ENCODE peak calls at places on chromosomes 11 and 22, in four cellular contexts. A is PC-9, C is tibial nerve, V is AG09309. G is an unnamed sample.

GRCh38 chr11:8566613-8567210 is 27.3 kb downstream of the STK33 start:
- DNase-seq in A (peak), C (no peak), V (peak), G (peak)

GRCh38 chr11:78190374-78190773 is 1.7 kb downstream of the USP35 start:
- DNase-seq in A (no peak), C (no peak), V (no peak), G (no peak)

GRCh38 chr11:23181022-23181807 is 320.9 kb upstream of the CCDC179 start:
- DNase-seq in A (no peak), C (no peak), V (no peak), G (no peak)

GRCh38 chr11:1837171-1838076 is 1.4 kb upstream of the TNNI2 start:
- DNase-seq in A (no peak), C (peak), V (no peak), G (peak)

GRCh38 chr22:46219650-46220049 is 30.4 kb downstream of the CDPF1 start:
- DNase-seq in A (no peak), C (no peak), V (no peak), G (no peak)

GRCh38 chr22:46432164-46433068 is 96.9 kb downstream of the TRMU start:
- DNase-seq in A (no peak), C (no peak), V (no peak), G (no peak)

GRCh38 chr11:16779436-16779835 is 41.0 kb downstream of the C11orf58 start:
- DNase-seq in A (no peak), C (no peak), V (no peak), G (no peak)

GRCh38 chr11:119155733-119156492 is 7.1 kb downstream of the ABCG4 start:
- DNase-seq in A (no peak), C (no peak), V (no peak), G (no peak)

GRCh38 chr11:20840341-20840740 is 171.0 kb downstream of the NELL1 start:
- DNase-seq in A (no peak), C (no peak), V (no peak), G (no peak)

GRCh38 chr11:17546240-17546639 is 819 bp upstream of the OTOG start:
- DNase-seq in A (no peak), C (no peak), V (no peak), G (no peak)

GRCh38 chr11:108654994-108655631 is 9.8 kb upstream of the DDX10 start:
- DNase-seq in A (peak), C (no peak), V (no peak), G (peak)

GRCh38 chr11:74550991-74551753 is 41.2 kb upstream of the POLD3 start:
- DNase-seq in A (no peak), C (no peak), V (no peak), G (no peak)

GRCh38 chr11:68338041-68338800 is 25.8 kb downstream of the LRP5 start:
- DNase-seq in A (no peak), C (no peak), V (peak), G (peak)

GRCh38 chr11:9118277-9118676 is 26.9 kb upstream of the SCUBE2 start:
- DNase-seq in A (no peak), C (no peak), V (no peak), G (no peak)

GRCh38 chr11:2693851-2694261 is 5.9 kb downstream of the KCNQ1OT1 start:
- DNase-seq in A (no peak), C (no peak), V (no peak), G (no peak)

GRCh38 chr11:20399498-20399897 is 12.0 kb downstream of the PRMT3 start:
- DNase-seq in A (no peak), C (no peak), V (no peak), G (no peak)

GRCh38 chr11:102332611-102332994 is 14.4 kb upstream of the BIRC2 start:
- DNase-seq in A (peak), C (no peak), V (no peak), G (no peak)

GRCh38 chr11:119100246-119100959 is 1.2 kb downstream of the DPAGT1 start:
- DNase-seq in A (peak), C (no peak), V (no peak), G (peak)

GRCh38 chr11:25910090-25910489 is 421.8 kb upstream of the ANO3 start:
- DNase-seq in A (no peak), C (no peak), V (no peak), G (peak)

GRCh38 chr11:83945953-83946352 is 659.8 kb upstream of the CCDC90B start:
- DNase-seq in A (no peak), C (no peak), V (no peak), G (no peak)

GRCh38 chr11:104624021-104624420 is 274.2 kb downstream of the CASP12 start:
- DNase-seq in A (no peak), C (no peak), V (no peak), G (no peak)

GRCh38 chr22:41524809-41525449 is 19.3 kb downstream of the POLR3H start:
- DNase-seq in A (no peak), C (no peak), V (no peak), G (no peak)

GRCh38 chr22:27540247-27540646 is 261.3 kb downstream of the MN1 start:
- DNase-seq in A (no peak), C (no peak), V (no peak), G (no peak)

GRCh38 chr11:86673872-86674750 is 1.7 kb upstream of the ME3 start:
- DNase-seq in A (peak), C (no peak), V (no peak), G (no peak)
- H3K4me3 ChIP-seq in A (peak), C (no peak), V (no peak), G (no peak)

GRCh38 chr22:43088979-43089717 is at the start of gene TTLL1:
- DNase-seq in A (peak), C (peak), V (no peak), G (peak)

GRCh38 chr22:43092085-43092484 is 2.9 kb upstream of the TTLL1 start:
- DNase-seq in A (peak), C (no peak), V (no peak), G (peak)

GRCh38 chr22:43094085-43094484 is 4.9 kb upstream of the TTLL1 start:
- DNase-seq in A (peak), C (no peak), V (no peak), G (peak)

GRCh38 chr22:43088616-43088978 is 594 bp downstream of the TTLL1 start:
- DNase-seq in A (no peak), C (no peak), V (no peak), G (no peak)

GRCh38 chr22:43090130-43090789 is 1.1 kb upstream of the TTLL1 start:
- DNase-seq in A (peak), C (peak), V (peak), G (peak)
- TF ChIP-seq CTCF in A (peak), C (peak), V (peak), G (peak)

DNA sequence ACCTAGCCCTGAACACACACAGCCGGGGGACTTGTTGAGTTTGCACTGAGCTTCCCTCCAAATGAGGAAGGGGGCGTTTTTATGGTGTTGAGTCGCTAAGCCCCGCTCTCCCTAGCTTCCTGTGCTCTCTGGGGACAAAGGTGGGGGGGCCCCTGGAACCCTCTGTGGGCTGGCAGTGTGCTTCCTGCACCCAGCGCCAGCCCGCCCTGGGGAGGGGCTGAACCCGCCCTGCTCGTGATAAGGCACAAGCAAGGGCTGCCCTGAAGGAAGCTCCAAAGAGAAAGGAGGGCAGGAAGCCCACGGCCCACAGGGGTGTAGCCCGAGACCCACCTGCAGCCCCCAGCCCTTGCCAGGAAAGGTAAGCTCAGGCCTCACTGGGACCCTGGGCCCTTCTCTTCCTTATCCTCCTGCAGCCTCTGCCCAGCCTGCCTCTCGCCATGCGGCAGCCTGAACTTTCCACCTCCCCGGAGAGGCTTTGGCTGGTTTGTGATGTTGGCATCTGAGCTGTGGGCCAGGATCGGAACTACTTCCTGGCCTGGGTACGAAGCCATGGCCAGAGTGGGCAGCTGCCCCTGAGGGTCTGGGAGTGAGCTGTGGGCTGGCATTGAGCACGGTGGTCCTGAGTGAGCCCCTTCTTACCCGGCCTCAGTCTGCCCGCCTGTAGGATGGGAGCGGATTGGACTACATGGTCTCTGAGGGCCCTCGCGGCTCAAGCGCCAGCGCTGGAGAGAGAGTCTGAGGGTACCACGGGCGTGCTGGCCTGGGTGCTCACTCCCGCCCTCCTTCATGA is at the start of gene FERMT3:
- DNase-seq in A (no peak), C (peak), V (no peak), G (no peak)
- H3K4me3 ChIP-seq in A (no peak), C (peak), V (no peak), G (no peak)

GRCh38 chr11:57668467-57668890 is 565 bp downstream of the ZDHHC5 start:
- DNase-seq in A (no peak), C (no peak), V (no peak), G (peak)

GRCh38 chr11:57667065-57667714 is 724 bp upstream of the ZDHHC5 start:
- DNase-seq in A (peak), C (peak), V (peak), G (peak)

GRCh38 chr11:57663975-57664374 is 3.9 kb upstream of the ZDHHC5 start:
- DNase-seq in A (no peak), C (no peak), V (no peak), G (no peak)

GRCh38 chr11:57662893-57663292 is 5.0 kb upstream of the ZDHHC5 start:
- DNase-seq in A (peak), C (no peak), V (no peak), G (peak)

DNA sequence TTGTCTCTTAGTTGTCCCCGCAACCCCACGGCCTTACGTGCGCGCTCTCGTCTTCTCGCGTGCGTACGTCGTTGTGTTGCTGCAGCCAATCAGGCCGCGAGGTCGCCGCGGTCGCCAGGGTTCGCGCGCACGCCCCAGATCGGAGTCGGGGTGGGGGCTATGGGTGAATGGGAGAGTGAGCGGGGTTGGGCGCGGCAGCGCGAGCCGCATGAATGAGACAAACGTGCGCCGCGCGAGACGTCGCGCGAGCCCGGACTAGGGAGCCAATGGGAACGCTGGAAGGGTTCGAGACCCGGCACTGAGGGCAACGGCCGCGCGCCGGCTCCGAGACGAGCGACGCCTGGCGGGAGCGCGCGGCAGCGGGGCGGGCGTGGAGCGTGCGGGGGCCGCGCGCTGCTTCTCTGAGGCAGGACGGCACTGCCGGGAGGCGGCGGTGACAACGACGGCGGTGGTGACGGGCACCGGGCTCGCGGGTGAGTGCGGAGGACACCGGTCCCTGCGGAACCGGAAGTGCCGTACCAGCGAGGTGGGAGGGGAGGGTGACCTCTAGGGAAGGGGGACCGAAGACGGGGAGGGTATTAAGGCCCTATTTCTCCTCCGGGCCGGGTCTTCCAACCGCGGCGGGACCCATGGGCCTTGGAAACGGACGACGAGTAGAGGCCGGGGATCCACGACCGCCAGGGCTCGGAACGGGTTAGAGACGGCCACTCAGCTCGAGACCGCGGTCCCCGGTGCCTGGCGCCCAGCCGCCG is at the start of gene ZDHHC5:
- DNase-seq in A (peak), C (peak), V (peak), G (peak)
- TF ChIP-seq CTCF in A (peak), C (peak), V (peak), G (no peak)

GRCh38 chr11:406796-407650 is 7.8 kb downstream of the SIGIRR start:
- DNase-seq in A (peak), C (peak), V (no peak), G (peak)

GRCh38 chr11:407651-408080 is 7.1 kb downstream of the SIGIRR start:
- DNase-seq in A (no peak), C (no peak), V (no peak), G (no peak)

GRCh38 chr11:404551-405264 is 10.1 kb downstream of the SIGIRR start:
- DNase-seq in A (no peak), C (no peak), V (no peak), G (no peak)

GRCh38 chr11:405323-405975 is 9.3 kb downstream of the SIGIRR start:
- DNase-seq in A (no peak), C (no peak), V (no peak), G (no peak)

DNA sequence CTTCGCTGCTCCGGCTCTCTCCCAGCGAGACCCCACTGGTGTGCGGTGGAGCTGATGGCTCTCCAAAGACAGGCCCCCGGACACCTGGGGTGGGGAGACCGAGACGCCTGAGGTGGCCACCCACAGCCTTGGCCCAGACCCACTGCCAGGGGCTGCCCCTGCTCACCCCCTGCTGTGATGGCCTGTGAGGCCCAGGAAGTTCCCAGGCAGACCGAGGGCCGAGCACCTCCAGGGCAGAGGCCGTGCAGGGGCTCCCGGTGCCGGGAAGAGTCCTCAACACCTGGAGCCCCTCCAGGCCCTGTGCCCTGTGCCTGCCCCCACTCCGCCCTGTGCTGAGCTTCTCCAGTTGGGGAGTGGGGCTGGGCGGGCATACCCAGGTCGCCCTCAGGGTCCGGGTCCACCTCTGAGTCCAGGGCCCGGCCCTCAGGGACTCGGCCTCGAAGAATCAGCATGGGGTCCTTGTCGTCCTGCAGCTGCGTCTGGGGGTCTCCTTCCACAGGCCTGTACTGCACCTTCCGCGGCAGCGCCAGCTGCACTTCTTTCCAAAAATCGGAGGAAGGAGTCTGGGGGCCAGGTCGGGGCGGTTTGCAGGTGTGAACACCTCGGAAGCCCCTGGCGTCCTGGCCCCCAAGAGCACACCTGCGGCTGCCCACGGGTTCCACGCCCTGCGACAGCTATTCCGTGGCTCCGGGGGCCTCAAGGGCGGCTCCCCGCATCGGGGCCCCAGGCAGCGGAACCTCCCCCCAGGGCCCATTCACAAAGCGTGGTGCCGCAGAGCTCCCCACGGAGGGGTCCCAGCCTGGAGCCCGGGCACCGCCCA is 8.6 kb downstream of the SIGIRR start:
- DNase-seq in A (no peak), C (no peak), V (no peak), G (no peak)
- H3K4me3 ChIP-seq in A (no peak), C (peak), V (peak), G (no peak)

DNA sequence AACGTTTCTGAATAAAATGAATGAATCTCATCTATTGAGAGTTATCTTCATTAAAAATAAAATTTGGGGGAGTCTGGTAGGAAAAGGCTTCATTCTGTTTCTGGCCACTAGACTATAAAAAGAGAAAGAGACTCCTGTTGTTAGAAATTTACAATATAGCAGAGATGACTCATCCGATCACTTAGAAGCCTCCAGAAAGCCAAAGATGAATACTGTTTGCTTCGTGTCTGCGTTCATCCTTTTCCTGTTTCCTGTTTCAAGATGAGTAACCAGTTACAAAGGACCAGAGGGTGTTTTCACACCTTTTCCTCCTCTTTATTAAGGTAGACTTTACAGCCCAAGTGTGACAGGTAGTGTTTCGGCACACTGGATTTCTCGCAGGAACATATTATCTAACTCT is 1120.7 kb downstream of the LRRC4C start:
- DNase-seq in A (no peak), C (no peak), V (no peak), G (peak)
- TF ChIP-seq CTCF in A (no peak), C (no peak), V (no peak), G (no peak)

DNA sequence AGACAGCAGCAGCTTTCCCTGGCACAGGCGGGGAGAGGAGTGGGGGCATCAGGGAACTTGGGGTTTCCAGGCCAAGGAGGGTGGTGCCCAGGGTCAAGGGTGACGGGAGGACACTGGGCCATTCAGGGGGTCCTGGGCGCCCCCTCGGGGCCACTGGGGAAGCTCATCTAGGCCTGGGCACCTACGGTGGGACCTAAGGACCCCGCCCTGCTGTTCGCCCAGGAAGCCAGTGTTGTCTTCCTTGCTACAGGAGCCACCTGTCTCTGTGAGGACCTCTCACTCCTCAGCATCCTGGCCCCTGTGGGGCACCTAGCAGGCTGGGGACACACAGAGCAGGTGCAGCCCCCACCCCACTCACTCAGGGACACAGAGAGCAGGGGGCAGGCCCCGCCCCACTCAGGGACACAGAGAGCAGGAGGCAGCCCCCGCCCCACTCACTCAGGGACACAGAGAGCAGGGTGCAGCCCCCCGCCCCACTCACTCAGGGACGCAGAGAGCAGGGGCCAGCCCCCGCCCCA is 191.5 kb downstream of the IGLL1 start:
- DNase-seq in A (no peak), C (no peak), V (no peak), G (no peak)
- H3K4me3 ChIP-seq in A (no peak), C (no peak), V (no peak), G (no peak)

GRCh38 chr22:47837703-47838102 is 1075.3 kb downstream of the TBC1D22A start:
- DNase-seq in A (no peak), C (no peak), V (no peak), G (peak)
- TF ChIP-seq CTCF in A (peak), C (no peak), V (peak), G (no peak)

GRCh38 chr11:59511675-59512074 is 336 bp downstream of the OR4D9 start:
- DNase-seq in A (no peak), C (no peak), V (no peak), G (no peak)

DNA sequence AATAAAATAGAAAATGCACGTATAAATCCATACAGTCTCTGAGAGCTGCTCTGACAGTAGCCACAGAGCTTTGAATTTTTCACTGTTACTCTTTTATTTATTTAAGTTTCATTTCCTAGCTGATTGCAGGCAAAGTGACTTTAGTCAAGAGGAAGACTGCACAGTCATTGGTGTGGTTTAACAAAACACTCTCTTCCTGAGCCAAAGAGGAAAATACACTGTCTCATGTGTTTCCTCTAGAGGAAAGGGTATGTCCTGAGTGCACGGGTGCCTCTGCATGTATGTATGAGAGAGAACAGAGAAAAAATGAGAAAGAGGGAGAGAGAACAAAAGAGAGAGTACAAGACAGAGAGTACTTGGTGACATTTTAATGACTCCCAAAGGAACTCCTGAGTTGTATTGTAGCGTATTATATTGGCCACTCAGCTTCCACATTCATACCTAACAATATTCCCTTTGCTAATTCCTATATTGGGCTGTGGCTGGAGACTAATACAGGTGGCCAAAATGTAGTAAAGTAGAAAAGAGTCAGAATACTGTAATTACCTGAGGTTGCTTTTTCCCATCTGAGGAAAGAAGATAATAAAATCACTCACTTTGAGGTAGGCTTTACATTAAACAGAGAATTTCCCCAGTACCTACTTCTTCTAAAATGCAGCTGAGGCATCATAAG is at the start of gene OR4D9:
- DNase-seq in A (no peak), C (no peak), V (no peak), G (no peak)
- H3K4me3 ChIP-seq in A (no peak), C (no peak), V (no peak), G (no peak)

G was measured in epithelial cell of esophagus.